ENCODE peak calls at places on chromosomes 2 and 18, in nine cellular contexts. One of them, this sample, is unnamed.

GRCh38 chr18:43067570-43067969 is 47.9 kb downstream of the RIT2 start:
- DNase-seq in right lobe of liver: no peak
- DNase-seq in BE2C: no peak
- DNase-seq in NCI-H146: no peak
- DNase-seq in NT2/D1: no peak
- DNase-seq in AML-193: no peak
- DNase-seq in germinal center: no peak
- DNase-seq in fibroblast of the aortic adventitia: no peak
- DNase-seq in heart left ventricle: no peak
- DNase-seq in this sample: no peak

GRCh38 chr2:169362346-169363026 is at the start of gene LRP2:
- DNase-seq in right lobe of liver: peak
- DNase-seq in BE2C: no peak
- DNase-seq in NCI-H146: peak
- DNase-seq in NT2/D1: no peak
- DNase-seq in AML-193: no peak
- DNase-seq in germinal center: peak
- DNase-seq in fibroblast of the aortic adventitia: no peak
- DNase-seq in heart left ventricle: no peak
- DNase-seq in this sample: no peak

GRCh38 chr2:235234711-235235110 is 259.1 kb upstream of the AGAP1 start:
- DNase-seq in right lobe of liver: no peak
- DNase-seq in BE2C: no peak
- DNase-seq in NCI-H146: no peak
- DNase-seq in NT2/D1: no peak
- DNase-seq in AML-193: no peak
- DNase-seq in germinal center: no peak
- DNase-seq in fibroblast of the aortic adventitia: no peak
- DNase-seq in heart left ventricle: no peak
- DNase-seq in this sample: no peak

GRCh38 chr2:170324640-170325046 is 146.7 kb downstream of the MYO3B start:
- DNase-seq in right lobe of liver: no peak
- DNase-seq in BE2C: peak
- DNase-seq in NCI-H146: peak
- DNase-seq in NT2/D1: peak
- DNase-seq in AML-193: peak
- DNase-seq in germinal center: peak
- DNase-seq in fibroblast of the aortic adventitia: peak
- DNase-seq in heart left ventricle: no peak
- DNase-seq in this sample: no peak

GRCh38 chr2:212815453-212815852 is 276.9 kb upstream of the ERBB4 start:
- DNase-seq in right lobe of liver: no peak
- DNase-seq in BE2C: no peak
- DNase-seq in NCI-H146: no peak
- DNase-seq in NT2/D1: no peak
- DNase-seq in AML-193: peak
- DNase-seq in germinal center: no peak
- DNase-seq in fibroblast of the aortic adventitia: no peak
- DNase-seq in heart left ventricle: no peak
- DNase-seq in this sample: no peak

GRCh38 chr2:240438810-240439697 is 3.6 kb downstream of the GPC1 start:
- DNase-seq in right lobe of liver: peak
- DNase-seq in BE2C: no peak
- DNase-seq in NCI-H146: no peak
- DNase-seq in NT2/D1: no peak
- DNase-seq in AML-193: no peak
- DNase-seq in germinal center: no peak
- DNase-seq in fibroblast of the aortic adventitia: no peak
- DNase-seq in heart left ventricle: no peak
- DNase-seq in this sample: no peak

GRCh38 chr18:49664086-49664890 is 102.4 kb downstream of the LIPG start:
- DNase-seq in right lobe of liver: no peak
- DNase-seq in BE2C: no peak
- DNase-seq in NCI-H146: peak
- DNase-seq in NT2/D1: no peak
- DNase-seq in AML-193: no peak
- DNase-seq in germinal center: no peak
- DNase-seq in fibroblast of the aortic adventitia: peak
- DNase-seq in heart left ventricle: peak
- DNase-seq in this sample: no peak

GRCh38 chr2:191391171-191391570 is 146.0 kb downstream of the MYO1B start:
- DNase-seq in right lobe of liver: no peak
- DNase-seq in BE2C: no peak
- DNase-seq in NCI-H146: no peak
- DNase-seq in NT2/D1: no peak
- DNase-seq in AML-193: no peak
- DNase-seq in germinal center: no peak
- DNase-seq in fibroblast of the aortic adventitia: no peak
- DNase-seq in heart left ventricle: no peak
- DNase-seq in this sample: no peak

GRCh38 chr2:9244985-9245544 is 38.5 kb downstream of the ASAP2 start:
- DNase-seq in right lobe of liver: no peak
- DNase-seq in BE2C: no peak
- DNase-seq in NCI-H146: no peak
- DNase-seq in NT2/D1: no peak
- DNase-seq in AML-193: no peak
- DNase-seq in germinal center: no peak
- DNase-seq in fibroblast of the aortic adventitia: no peak
- DNase-seq in heart left ventricle: no peak
- DNase-seq in this sample: no peak

GRCh38 chr2:221063568-221063967 is 508.5 kb downstream of the EPHA4 start:
- DNase-seq in right lobe of liver: no peak
- DNase-seq in BE2C: no peak
- DNase-seq in NCI-H146: no peak
- DNase-seq in NT2/D1: no peak
- DNase-seq in AML-193: no peak
- DNase-seq in germinal center: peak
- DNase-seq in fibroblast of the aortic adventitia: no peak
- DNase-seq in heart left ventricle: no peak
- DNase-seq in this sample: no peak

GRCh38 chr2:159968282-159968900 is 94.0 kb downstream of the PLA2R1 start:
- DNase-seq in right lobe of liver: no peak
- DNase-seq in BE2C: peak
- DNase-seq in NCI-H146: peak
- DNase-seq in NT2/D1: peak
- DNase-seq in AML-193: peak
- DNase-seq in germinal center: peak
- DNase-seq in fibroblast of the aortic adventitia: peak
- DNase-seq in heart left ventricle: peak
- DNase-seq in this sample: no peak

GRCh38 chr18:79400091-79400590 is 4.4 kb downstream of the NFATC1 start:
- DNase-seq in right lobe of liver: peak
- DNase-seq in BE2C: no peak
- DNase-seq in NCI-H146: peak
- DNase-seq in NT2/D1: no peak
- DNase-seq in AML-193: no peak
- DNase-seq in germinal center: peak
- DNase-seq in fibroblast of the aortic adventitia: peak
- DNase-seq in heart left ventricle: peak
- DNase-seq in this sample: peak

GRCh38 chr18:37482433-37482832 is 83.2 kb downstream of the CELF4 start:
- DNase-seq in right lobe of liver: no peak
- DNase-seq in BE2C: peak
- DNase-seq in NCI-H146: no peak
- DNase-seq in NT2/D1: no peak
- DNase-seq in AML-193: no peak
- DNase-seq in germinal center: no peak
- DNase-seq in fibroblast of the aortic adventitia: no peak
- DNase-seq in heart left ventricle: no peak
- DNase-seq in this sample: no peak

GRCh38 chr2:204538179-204539009 is 6.9 kb upstream of the PARD3B start:
- DNase-seq in right lobe of liver: peak
- DNase-seq in BE2C: peak
- DNase-seq in NCI-H146: peak
- DNase-seq in NT2/D1: peak
- DNase-seq in AML-193: no peak
- DNase-seq in germinal center: no peak
- DNase-seq in fibroblast of the aortic adventitia: no peak
- DNase-seq in heart left ventricle: no peak
- DNase-seq in this sample: no peak

GRCh38 chr2:30481323-30481800 is 34.3 kb downstream of the LCLAT1 start:
- DNase-seq in right lobe of liver: peak
- DNase-seq in BE2C: no peak
- DNase-seq in NCI-H146: no peak
- DNase-seq in NT2/D1: no peak
- DNase-seq in AML-193: peak
- DNase-seq in germinal center: no peak
- DNase-seq in fibroblast of the aortic adventitia: no peak
- DNase-seq in heart left ventricle: peak
- DNase-seq in this sample: no peak

GRCh38 chr2:181844551-181845290 is 46.8 kb upstream of the ITPRID2 start:
- DNase-seq in right lobe of liver: no peak
- DNase-seq in BE2C: no peak
- DNase-seq in NCI-H146: no peak
- DNase-seq in NT2/D1: no peak
- DNase-seq in AML-193: no peak
- DNase-seq in germinal center: no peak
- DNase-seq in fibroblast of the aortic adventitia: no peak
- DNase-seq in heart left ventricle: no peak
- DNase-seq in this sample: no peak

GRCh38 chr2:56444339-56444738 is 260.5 kb downstream of the CCDC85A start:
- DNase-seq in right lobe of liver: no peak
- DNase-seq in BE2C: no peak
- DNase-seq in NCI-H146: peak
- DNase-seq in NT2/D1: no peak
- DNase-seq in AML-193: no peak
- DNase-seq in germinal center: no peak
- DNase-seq in fibroblast of the aortic adventitia: no peak
- DNase-seq in heart left ventricle: peak
- DNase-seq in this sample: no peak

GRCh38 chr2:30956995-30957394 is 149.7 kb upstream of the CAPN13 start:
- DNase-seq in right lobe of liver: no peak
- DNase-seq in BE2C: no peak
- DNase-seq in NCI-H146: no peak
- DNase-seq in NT2/D1: no peak
- DNase-seq in AML-193: no peak
- DNase-seq in germinal center: no peak
- DNase-seq in fibroblast of the aortic adventitia: peak
- DNase-seq in heart left ventricle: no peak
- DNase-seq in this sample: no peak

GRCh38 chr18:66495844-66496243 is 108.0 kb downstream of the CDH19 start:
- DNase-seq in right lobe of liver: peak
- DNase-seq in BE2C: peak
- DNase-seq in NCI-H146: peak
- DNase-seq in NT2/D1: peak
- DNase-seq in AML-193: peak
- DNase-seq in germinal center: no peak
- DNase-seq in fibroblast of the aortic adventitia: no peak
- DNase-seq in heart left ventricle: peak
- DNase-seq in this sample: no peak

GRCh38 chr18:56043691-56044090 is 455.7 kb upstream of the TCF4 start:
- DNase-seq in right lobe of liver: no peak
- DNase-seq in BE2C: no peak
- DNase-seq in NCI-H146: no peak
- DNase-seq in NT2/D1: no peak
- DNase-seq in AML-193: no peak
- DNase-seq in germinal center: no peak
- DNase-seq in fibroblast of the aortic adventitia: no peak
- DNase-seq in heart left ventricle: no peak
- DNase-seq in this sample: no peak

GRCh38 chr2:202261531-202261930 is 4.0 kb upstream of the NOP58 start:
- DNase-seq in right lobe of liver: no peak
- DNase-seq in BE2C: no peak
- DNase-seq in NCI-H146: no peak
- DNase-seq in NT2/D1: no peak
- DNase-seq in AML-193: no peak
- DNase-seq in germinal center: no peak
- DNase-seq in fibroblast of the aortic adventitia: peak
- DNase-seq in heart left ventricle: no peak
- DNase-seq in this sample: no peak

GRCh38 chr2:238083919-238084318 is 16.2 kb upstream of the ESPNL start:
- DNase-seq in right lobe of liver: no peak
- DNase-seq in BE2C: no peak
- DNase-seq in NCI-H146: no peak
- DNase-seq in NT2/D1: no peak
- DNase-seq in AML-193: no peak
- DNase-seq in germinal center: no peak
- DNase-seq in fibroblast of the aortic adventitia: no peak
- DNase-seq in heart left ventricle: no peak
- DNase-seq in this sample: no peak

GRCh38 chr2:184835081-184835728 is 236.9 kb downstream of the ZNF804A start:
- DNase-seq in right lobe of liver: no peak
- DNase-seq in BE2C: peak
- DNase-seq in NCI-H146: peak
- DNase-seq in NT2/D1: no peak
- DNase-seq in AML-193: no peak
- DNase-seq in germinal center: no peak
- DNase-seq in fibroblast of the aortic adventitia: peak
- DNase-seq in heart left ventricle: no peak
- DNase-seq in this sample: no peak

GRCh38 chr2:218281449-218281848 is 10.9 kb downstream of the TMBIM1 start:
- DNase-seq in right lobe of liver: no peak
- DNase-seq in BE2C: no peak
- DNase-seq in NCI-H146: no peak
- DNase-seq in NT2/D1: no peak
- DNase-seq in AML-193: no peak
- DNase-seq in germinal center: no peak
- DNase-seq in fibroblast of the aortic adventitia: no peak
- DNase-seq in heart left ventricle: no peak
- DNase-seq in this sample: no peak